ENCODE peak calls at places on chromosomes 7 and 10, in ten cellular contexts. I is Calu3, S is tibial artery, Y is thoracic aorta, X is PC-3, E is right atrium auricular region, L is HFF-Myc, Z is kidney epithelial cell, J is omental fat pad, U is progenitor cell of endocrine pancreas. H is an unnamed sample.

GRCh38 chr10:28548781-28549498 is 16.0 kb downstream of the WAC start:
- DNase-seq in I (no peak), S (no peak), Y (no peak), X (no peak), E (no peak), L (no peak), Z (no peak), J (no peak), U (no peak), H (no peak)

GRCh38 chr10:106615081-106615480 is 549.4 kb downstream of the SORCS1 start:
- DNase-seq in I (no peak), S (no peak), Y (no peak), X (no peak), E (no peak), L (no peak), Z (no peak), J (no peak), U (no peak), H (no peak)

GRCh38 chr7:82194011-82194410 is 249.6 kb downstream of the CACNA2D1 start:
- DNase-seq in I (no peak), S (no peak), Y (no peak), X (peak), E (no peak), L (no peak), Z (no peak), J (no peak), U (no peak), H (no peak)

GRCh38 chr10:20631229-20631628 is 265.9 kb downstream of the NEBL start:
- DNase-seq in I (no peak), S (no peak), Y (no peak), X (no peak), E (no peak), L (no peak), Z (no peak), J (no peak), U (no peak), H (no peak)

GRCh38 chr7:109782806-109783205 is 1213.1 kb downstream of the DNAJB9 start:
- DNase-seq in I (no peak), S (no peak), Y (no peak), X (no peak), E (no peak), L (no peak), Z (no peak), J (no peak), U (no peak), H (no peak)

GRCh38 chr7:11604505-11604904 is 227.5 kb downstream of the THSD7A start:
- DNase-seq in I (no peak), S (no peak), Y (no peak), X (no peak), E (no peak), L (no peak), Z (no peak), J (no peak), U (no peak), H (no peak)

GRCh38 chr7:42262907-42263466 is 26.0 kb upstream of the GLI3 start:
- DNase-seq in I (no peak), S (peak), Y (peak), X (peak), E (no peak), L (no peak), Z (peak), J (no peak), U (no peak), H (no peak)

GRCh38 chr10:26278295-26278694 is 61.7 kb downstream of the GAD2 start:
- DNase-seq in I (no peak), S (no peak), Y (no peak), X (no peak), E (no peak), L (no peak), Z (no peak), J (no peak), U (no peak), H (no peak)

GRCh38 chr7:129896568-129897382 is 56.0 kb downstream of the UBE2H start:
- DNase-seq in I (no peak), S (no peak), Y (no peak), X (peak), E (no peak), L (no peak), Z (peak), J (no peak), U (no peak), H (no peak)

GRCh38 chr7:80106498-80107113 is 28.0 kb upstream of the GNAI1 start:
- DNase-seq in I (no peak), S (no peak), Y (no peak), X (no peak), E (no peak), L (no peak), Z (no peak), J (no peak), U (no peak), H (no peak)

GRCh38 chr10:114694735-114695134 is 36.7 kb upstream of the ABLIM1 start:
- DNase-seq in I (peak), S (no peak), Y (no peak), X (peak), E (no peak), L (no peak), Z (no peak), J (no peak), U (peak), H (no peak)

GRCh38 chr7:5692845-5693278 is 88.6 kb downstream of the RNF216 start:
- DNase-seq in I (no peak), S (no peak), Y (no peak), X (peak), E (no peak), L (no peak), Z (no peak), J (no peak), U (no peak), H (no peak)

GRCh38 chr7:1233328-1234048 is 816 bp downstream of the UNCX start:
- DNase-seq in I (no peak), S (no peak), Y (no peak), X (no peak), E (no peak), L (no peak), Z (no peak), J (no peak), U (no peak), H (no peak)

GRCh38 chr10:24894309-24894708 is 58.1 kb downstream of the PRTFDC1 start:
- DNase-seq in I (peak), S (no peak), Y (no peak), X (no peak), E (no peak), L (no peak), Z (peak), J (no peak), U (no peak), H (no peak)

GRCh38 chr10:119217937-119218579 is 10.7 kb downstream of the GRK5 start:
- DNase-seq in I (no peak), S (no peak), Y (no peak), X (no peak), E (no peak), L (no peak), Z (no peak), J (no peak), U (no peak), H (no peak)

GRCh38 chr7:1298051-1298937 is 65.6 kb downstream of the UNCX start:
- DNase-seq in I (no peak), S (no peak), Y (no peak), X (no peak), E (no peak), L (no peak), Z (no peak), J (no peak), U (no peak), H (no peak)

GRCh38 chr10:22821501-22821900 is 106.4 kb upstream of the ARMC3 start:
- DNase-seq in I (no peak), S (no peak), Y (no peak), X (peak), E (no peak), L (peak), Z (no peak), J (no peak), U (no peak), H (no peak)

GRCh38 chr10:129877773-129878371 is 86.2 kb downstream of the EBF3 start:
- DNase-seq in I (peak), S (no peak), Y (no peak), X (peak), E (no peak), L (no peak), Z (no peak), J (no peak), U (no peak), H (no peak)

GRCh38 chr7:139041378-139042053 is 5.7 kb upstream of the ZC3HAV1L start:
- DNase-seq in I (no peak), S (no peak), Y (no peak), X (no peak), E (no peak), L (no peak), Z (no peak), J (no peak), U (no peak), H (no peak)

GRCh38 chr7:27066148-27066547 is 29.7 kb downstream of the HOXA1 start:
- DNase-seq in I (no peak), S (no peak), Y (no peak), X (peak), E (no peak), L (no peak), Z (no peak), J (no peak), U (no peak), H (no peak)

GRCh38 chr7:44772867-44773266 is 23.6 kb upstream of the PPIA start:
- DNase-seq in I (no peak), S (no peak), Y (no peak), X (no peak), E (no peak), L (no peak), Z (no peak), J (no peak), U (no peak), H (no peak)

GRCh38 chr10:127802532-127803055 is 65.6 kb downstream of the FOXI2 start:
- DNase-seq in I (no peak), S (no peak), Y (no peak), X (peak), E (no peak), L (no peak), Z (no peak), J (no peak), U (no peak), H (no peak)

GRCh38 chr10:13613519-13613918 is 26.8 kb downstream of the PRPF18 start:
- DNase-seq in I (no peak), S (no peak), Y (no peak), X (peak), E (no peak), L (peak), Z (no peak), J (no peak), U (no peak), H (no peak)

GRCh38 chr10:84352251-84352842 is 24.0 kb downstream of the CCSER2 start:
- DNase-seq in I (peak), S (no peak), Y (no peak), X (peak), E (no peak), L (no peak), Z (no peak), J (no peak), U (no peak), H (no peak)

GRCh38 chr7:23261843-23262452 is 15.4 kb downstream of the GPNMB start:
- DNase-seq in I (peak), S (peak), Y (no peak), X (peak), E (peak), L (no peak), Z (peak), J (no peak), U (peak), H (no peak)

GRCh38 chr10:60281792-60282353 is 107.8 kb downstream of the ANK3 start:
- DNase-seq in I (no peak), S (no peak), Y (no peak), X (peak), E (no peak), L (no peak), Z (no peak), J (no peak), U (no peak), H (no peak)

GRCh38 chr10:110460111-110460809 is 37.4 kb upstream of the DUSP5 start:
- DNase-seq in I (peak), S (no peak), Y (no peak), X (peak), E (peak), L (no peak), Z (peak), J (no peak), U (no peak), H (peak)

GRCh38 chr10:17257466-17258321 is 29.7 kb downstream of the VIM start:
- DNase-seq in I (peak), S (no peak), Y (no peak), X (peak), E (peak), L (no peak), Z (no peak), J (no peak), U (peak), H (no peak)

GRCh38 chr10:133316732-133317131 is 8.0 kb downstream of the ZNF511 start:
- DNase-seq in I (no peak), S (no peak), Y (no peak), X (no peak), E (no peak), L (no peak), Z (no peak), J (no peak), U (no peak), H (no peak)

GRCh38 chr10:87771871-87772500 is 46.0 kb downstream of the ATAD1 start:
- DNase-seq in I (no peak), S (no peak), Y (no peak), X (peak), E (no peak), L (no peak), Z (no peak), J (no peak), U (no peak), H (no peak)

GRCh38 chr7:132049462-132050304 is 493.3 kb upstream of the PODXL start:
- DNase-seq in I (peak), S (no peak), Y (no peak), X (peak), E (no peak), L (no peak), Z (no peak), J (no peak), U (peak), H (no peak)

GRCh38 chr10:63901228-63901627 is 380.0 kb downstream of the REEP3 start:
- DNase-seq in I (peak), S (no peak), Y (no peak), X (peak), E (no peak), L (no peak), Z (no peak), J (no peak), U (no peak), H (no peak)
- TF ChIP-seq CTCF in I (peak), S (no peak), Y (no peak), X (peak), E (no peak), L (peak), Z (no peak), J (no peak), U (peak), H (no peak)

GRCh38 chr10:123687758-123688157 is 21.6 kb downstream of the GPR26 start:
- DNase-seq in I (no peak), S (peak), Y (no peak), X (no peak), E (no peak), L (no peak), Z (no peak), J (no peak), U (no peak), H (no peak)
- TF ChIP-seq CTCF in I (no peak), S (no peak), Y (no peak), X (no peak), E (no peak), L (no peak), Z (peak), J (no peak), U (no peak), H (no peak)

DNA sequence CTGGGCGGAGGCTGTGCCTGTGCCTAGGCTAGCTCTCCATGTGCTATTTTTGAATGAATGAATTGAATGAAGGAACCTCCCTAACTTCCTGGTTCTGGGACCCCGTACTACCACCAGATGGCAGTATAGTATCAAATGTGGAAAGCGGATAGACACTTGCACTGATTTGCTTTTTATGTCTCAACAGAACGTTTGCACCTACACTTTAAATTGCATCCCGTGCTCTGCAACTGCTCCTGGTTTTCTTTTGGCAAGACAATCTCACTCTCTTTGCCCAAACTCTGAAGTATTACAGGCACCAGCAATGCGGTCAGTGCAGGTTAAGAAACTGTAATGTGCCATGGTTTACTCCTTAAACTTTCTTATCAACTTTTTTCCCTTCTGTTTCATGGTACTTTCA is 6.5 kb downstream of the FZD8 start:
- DNase-seq in I (peak), S (no peak), Y (no peak), X (peak), E (no peak), L (peak), Z (no peak), J (no peak), U (peak), H (no peak)
- TF ChIP-seq CTCF in I (peak), S (peak), Y (peak), X (peak), E (peak), L (peak), Z (peak), J (peak), U (peak), H (no peak)

DNA sequence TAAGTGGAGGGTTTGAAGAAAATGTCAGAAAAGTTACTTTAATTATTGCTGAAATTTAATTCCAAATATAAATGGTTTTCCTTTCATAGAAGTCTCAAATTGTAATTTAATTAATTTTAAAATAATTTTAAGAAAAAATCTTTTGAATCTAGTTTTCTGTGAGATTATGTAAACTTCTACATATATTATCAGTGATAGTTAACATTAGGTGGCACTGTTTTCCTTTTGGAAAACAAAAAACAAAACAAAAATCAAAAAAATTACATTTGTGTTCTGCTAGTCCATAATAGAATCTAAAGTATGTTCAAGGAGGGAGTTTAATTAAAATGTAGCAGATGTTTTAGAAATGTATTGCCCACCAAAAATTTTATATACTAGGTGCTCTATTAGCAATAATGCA is 1456.7 kb downstream of the REEP3 start:
- DNase-seq in I (no peak), S (no peak), Y (no peak), X (peak), E (no peak), L (no peak), Z (no peak), J (no peak), U (no peak), H (no peak)
- TF ChIP-seq CTCF in I (no peak), S (no peak), Y (no peak), X (peak), E (no peak), L (no peak), Z (no peak), J (no peak), U (peak), H (no peak)

GRCh38 chr7:96004598-96004997 is 232.2 kb downstream of the DYNC1I1 start:
- DNase-seq in I (no peak), S (no peak), Y (no peak), X (no peak), E (no peak), L (peak), Z (no peak), J (no peak), U (no peak), H (no peak)
- TF ChIP-seq CTCF in I (no peak), S (no peak), Y (no peak), X (peak), E (no peak), L (peak), Z (no peak), J (no peak), U (no peak), H (no peak)

GRCh38 chr10:79070611-79071534 is 2.1 kb downstream of the ZMIZ1 start:
- DNase-seq in I (peak), S (peak), Y (peak), X (peak), E (peak), L (no peak), Z (no peak), J (peak), U (peak), H (peak)
- TF ChIP-seq CTCF in I (no peak), S (peak), Y (no peak), X (peak), E (no peak), L (no peak), Z (no peak), J (peak), U (no peak), H (no peak)

DNA sequence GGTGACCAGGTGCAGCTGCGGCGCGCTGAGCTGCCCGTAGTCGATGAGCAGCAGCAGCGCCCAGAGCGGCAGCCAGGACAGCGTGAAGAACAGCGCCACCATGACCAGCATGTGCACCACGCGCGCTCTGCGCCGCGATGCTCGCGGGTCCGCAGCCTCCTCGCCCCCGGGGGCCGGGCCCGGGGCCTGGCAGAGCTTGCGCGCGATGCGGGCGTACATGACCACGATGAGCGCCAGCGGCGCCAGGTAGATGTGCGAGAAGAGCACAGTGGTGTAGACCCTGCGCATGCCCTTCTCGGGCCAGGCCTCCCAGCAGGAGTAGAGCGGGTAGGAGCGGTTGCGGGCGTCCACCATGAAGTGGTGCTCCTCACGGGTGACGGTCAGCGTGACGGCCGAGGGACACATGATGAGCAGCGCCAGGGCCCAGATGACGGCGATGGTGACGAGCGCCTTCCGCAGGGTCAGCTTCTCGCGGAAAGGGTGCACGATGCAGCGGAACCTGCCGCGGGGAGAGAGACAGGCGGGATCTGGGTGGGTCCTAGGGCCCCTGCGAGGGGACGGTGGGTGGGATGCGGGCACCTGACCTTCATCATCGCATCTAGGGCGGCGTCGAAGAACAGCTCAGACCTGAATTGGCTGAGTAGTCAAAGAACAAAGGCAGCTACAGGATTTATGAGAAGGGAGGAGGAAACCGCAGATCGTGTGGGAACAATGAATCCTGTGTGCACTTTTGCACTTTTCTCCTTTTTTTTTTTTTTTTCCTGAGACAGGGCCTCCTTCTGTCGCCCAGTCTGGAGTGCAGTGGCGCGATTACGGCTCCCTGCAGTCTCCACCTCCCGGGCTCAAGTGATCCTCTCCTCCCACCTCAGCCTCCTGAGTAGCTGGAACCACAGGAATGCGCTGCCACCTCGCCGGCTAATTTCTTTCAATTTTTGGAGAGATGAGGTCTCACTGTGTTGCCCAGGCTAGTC is 22.4 kb upstream of the PPA1 start:
- DNase-seq in I (peak), S (no peak), Y (no peak), X (peak), E (no peak), L (no peak), Z (peak), J (no peak), U (no peak), H (no peak)
- TF ChIP-seq CTCF in I (no peak), S (no peak), Y (no peak), X (no peak), E (peak), L (peak), Z (no peak), J (no peak), U (no peak), H (no peak)

DNA sequence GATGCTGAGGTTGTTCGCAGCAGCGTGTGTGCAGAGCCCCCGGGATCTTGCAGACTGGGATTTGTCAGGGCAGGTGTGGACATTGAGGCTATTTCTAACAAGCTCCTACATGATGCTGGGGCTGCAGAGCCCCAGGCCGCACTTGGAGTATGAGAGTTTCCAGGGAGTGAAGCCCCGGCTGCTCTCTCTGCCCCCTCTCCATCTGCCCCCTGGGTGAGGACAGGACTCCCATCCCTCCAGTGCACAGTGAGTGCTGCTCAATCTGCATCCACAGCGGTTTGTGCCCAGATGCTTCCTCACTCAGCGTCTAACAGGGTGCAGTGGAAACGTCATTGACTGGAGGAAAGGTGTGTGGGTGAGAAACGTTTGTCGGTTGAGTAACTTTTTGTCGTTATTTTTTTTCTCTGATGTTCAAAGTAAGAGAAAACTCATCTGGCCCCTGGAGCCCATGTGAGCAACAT is 25.3 kb downstream of the IL2RA start:
- DNase-seq in I (no peak), S (no peak), Y (no peak), X (no peak), E (no peak), L (no peak), Z (no peak), J (no peak), U (no peak), H (no peak)
- TF ChIP-seq CTCF in I (no peak), S (no peak), Y (no peak), X (no peak), E (no peak), L (no peak), Z (no peak), J (no peak), U (no peak), H (no peak)

H was measured in activated B cell treated with CpG ODN at 0.5 μM for 24 hours.